ENCODE peak calls at places on chromosomes 2 and 18, in four cellular contexts. One of them, this sample, is unnamed.

GRCh38 chr2:236862961-236863728 is 222.5 kb upstream of the COPS8 start:
- DNase-seq in OCI-LY7: no peak
- DNase-seq in cardiac muscle cell: no peak
- DNase-seq in esophagus squamous epithelium: no peak
- DNase-seq in this sample: peak; percentile 8

GRCh38 chr18:45588831-45589558 is 26.3 kb upstream of the SLC14A2 start:
- DNase-seq in esophagus squamous epithelium: no peak
- DNase-seq in cardiac muscle cell: no peak
- DNase-seq in OCI-LY7: no peak
- DNase-seq in this sample: peak; percentile 41

GRCh38 chr2:54122939-54123338 is 7.5 kb downstream of the ACYP2 start:
- DNase-seq in esophagus squamous epithelium: no peak
- DNase-seq in OCI-LY7: no peak
- DNase-seq in cardiac muscle cell: no peak
- DNase-seq in this sample: peak; percentile 64

GRCh38 chr2:158544998-158545397 is 88.2 kb downstream of the PKP4 start:
- DNase-seq in esophagus squamous epithelium: no peak
- DNase-seq in OCI-LY7: no peak
- DNase-seq in cardiac muscle cell: no peak
- DNase-seq in this sample: no peak

GRCh38 chr2:33142874-33143273 is 196.1 kb downstream of the LTBP1 start:
- DNase-seq in esophagus squamous epithelium: no peak
- DNase-seq in cardiac muscle cell: no peak
- DNase-seq in OCI-LY7: no peak
- DNase-seq in this sample: no peak

GRCh38 chr2:173678186-173678585 is 287.0 kb downstream of the SP3 start:
- DNase-seq in OCI-LY7: no peak
- DNase-seq in esophagus squamous epithelium: no peak
- DNase-seq in cardiac muscle cell: no peak
- DNase-seq in this sample: no peak

GRCh38 chr2:18913512-18913911 is 324.1 kb upstream of the NT5C1B start:
- DNase-seq in OCI-LY7: no peak
- DNase-seq in cardiac muscle cell: no peak
- DNase-seq in esophagus squamous epithelium: no peak
- DNase-seq in this sample: no peak

GRCh38 chr2:82139979-82140611 is 1835.5 kb upstream of the LRRTM1 start:
- DNase-seq in cardiac muscle cell: no peak
- DNase-seq in esophagus squamous epithelium: no peak
- DNase-seq in OCI-LY7: no peak
- DNase-seq in this sample: peak; percentile 34

GRCh38 chr2:175030380-175031271 is 25.4 kb upstream of the CHN1 start:
- DNase-seq in cardiac muscle cell: peak; percentile 65
- DNase-seq in esophagus squamous epithelium: no peak
- DNase-seq in OCI-LY7: peak; percentile 35
- DNase-seq in this sample: peak; percentile 24

GRCh38 chr2:119744335-119744939 is 15.3 kb upstream of the PTPN4 start:
- DNase-seq in esophagus squamous epithelium: no peak
- DNase-seq in OCI-LY7: no peak
- DNase-seq in cardiac muscle cell: no peak
- DNase-seq in this sample: peak; percentile 92

GRCh38 chr2:137237055-137237454 is 471.7 kb downstream of the THSD7B start:
- DNase-seq in OCI-LY7: no peak
- DNase-seq in esophagus squamous epithelium: no peak
- DNase-seq in cardiac muscle cell: no peak
- DNase-seq in this sample: no peak

GRCh38 chr2:233857511-233858118 is 3.3 kb upstream of the HJURP start:
- DNase-seq in cardiac muscle cell: peak; percentile 41
- DNase-seq in esophagus squamous epithelium: no peak
- DNase-seq in OCI-LY7: peak; percentile 37
- DNase-seq in this sample: no peak

GRCh38 chr2:102968375-102968774 is 206.5 kb downstream of the TMEM182 start:
- DNase-seq in cardiac muscle cell: no peak
- DNase-seq in OCI-LY7: no peak
- DNase-seq in esophagus squamous epithelium: no peak
- DNase-seq in this sample: no peak

GRCh38 chr18:28808373-28808772 is 631.4 kb upstream of the CDH2 start:
- DNase-seq in esophagus squamous epithelium: no peak
- DNase-seq in cardiac muscle cell: no peak
- DNase-seq in OCI-LY7: no peak
- DNase-seq in this sample: no peak

GRCh38 chr2:168801456-168801855 is 981 bp upstream of the NOSTRIN start:
- DNase-seq in OCI-LY7: no peak
- DNase-seq in esophagus squamous epithelium: no peak
- DNase-seq in cardiac muscle cell: no peak
- DNase-seq in this sample: no peak

GRCh38 chr2:168801961-168802824 is at the start of gene NOSTRIN:
- DNase-seq in OCI-LY7: no peak
- DNase-seq in cardiac muscle cell: peak; percentile 52
- DNase-seq in esophagus squamous epithelium: no peak
- DNase-seq in this sample: no peak

GRCh38 chr2:168802825-168803726 is 639 bp downstream of the NOSTRIN start:
- DNase-seq in OCI-LY7: no peak
- DNase-seq in esophagus squamous epithelium: no peak
- DNase-seq in cardiac muscle cell: no peak
- DNase-seq in this sample: no peak

GRCh38 chr2:168805615-168806014 is 3.2 kb downstream of the NOSTRIN start:
- DNase-seq in OCI-LY7: no peak
- DNase-seq in esophagus squamous epithelium: no peak
- DNase-seq in cardiac muscle cell: no peak
- DNase-seq in this sample: no peak

GRCh38 chr2:168804214-168804613 is 1.8 kb downstream of the NOSTRIN start:
- DNase-seq in esophagus squamous epithelium: no peak
- DNase-seq in OCI-LY7: no peak
- DNase-seq in cardiac muscle cell: no peak
- DNase-seq in this sample: no peak
- H3K27ac ChIP-seq in esophagus squamous epithelium: no peak overlapping the region
- H3K27ac ChIP-seq in OCI-LY7: no peak overlapping the region
- H3K27ac ChIP-seq in cardiac muscle cell: no peak overlapping the region
- H3K27ac ChIP-seq in this sample: no peak overlapping the region

GRCh38 chr18:3014501-3015202 is 1.7 kb upstream of the LPIN2 start:
- DNase-seq in esophagus squamous epithelium: no peak
- DNase-seq in cardiac muscle cell: no peak
- DNase-seq in OCI-LY7: no peak
- DNase-seq in this sample: no peak
- H3K27ac ChIP-seq in esophagus squamous epithelium: no peak overlapping the region
- H3K27ac ChIP-seq in cardiac muscle cell: peak overlapping the region; percentile 63
- H3K27ac ChIP-seq in OCI-LY7: no peak overlapping the region
- H3K27ac ChIP-seq in this sample: peak overlapping the region; percentile 92

GRCh38 chr18:39737869-39738268 is 2172.3 kb upstream of the CELF4 start:
- DNase-seq in esophagus squamous epithelium: no peak
- DNase-seq in OCI-LY7: no peak
- DNase-seq in cardiac muscle cell: no peak
- DNase-seq in this sample: no peak

GRCh38 chr18:39743463-39743862 is 2177.9 kb upstream of the CELF4 start:
- DNase-seq in esophagus squamous epithelium: no peak
- DNase-seq in OCI-LY7: no peak
- DNase-seq in cardiac muscle cell: no peak
- DNase-seq in this sample: no peak

GRCh38 chr18:39746201-39746600 is 2180.6 kb upstream of the CELF4 start:
- DNase-seq in OCI-LY7: no peak
- DNase-seq in esophagus squamous epithelium: no peak
- DNase-seq in cardiac muscle cell: no peak
- DNase-seq in this sample: no peak

GRCh38 chr18:39742015-39742466 is 2176.4 kb upstream of the CELF4 start:
- DNase-seq in cardiac muscle cell: peak; percentile 24
- DNase-seq in esophagus squamous epithelium: no peak
- DNase-seq in OCI-LY7: no peak
- DNase-seq in this sample: no peak
- H3K27ac ChIP-seq in cardiac muscle cell: no peak overlapping the region
- H3K27ac ChIP-seq in esophagus squamous epithelium: no peak overlapping the region
- H3K27ac ChIP-seq in OCI-LY7: no peak overlapping the region
- H3K27ac ChIP-seq in this sample: no peak overlapping the region

DNA sequence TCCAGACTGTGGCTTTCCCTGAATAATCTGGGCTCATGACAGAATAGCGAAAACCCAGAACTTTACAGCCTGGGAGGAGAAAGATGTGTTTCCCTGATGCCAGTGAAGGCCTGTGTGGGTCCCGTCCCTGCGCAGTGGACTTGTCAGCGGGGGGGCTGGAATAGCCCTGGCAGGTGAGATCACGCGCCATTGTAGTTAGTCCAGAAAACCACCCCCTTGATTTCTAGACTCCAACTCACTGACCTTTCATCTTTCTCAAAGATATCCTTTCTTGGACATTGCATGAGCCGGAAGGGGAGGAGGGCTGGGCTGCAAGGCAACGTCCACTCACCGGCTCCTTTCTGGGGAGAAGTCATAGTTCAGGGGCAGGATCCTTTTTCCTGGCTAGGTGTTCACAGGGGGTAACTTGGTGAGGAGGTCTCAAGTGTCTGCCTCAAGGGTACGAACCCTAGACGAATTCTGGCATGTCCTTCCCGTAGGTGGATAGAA is 22.2 kb upstream of the ASAP2 start:
- DNase-seq in cardiac muscle cell: no peak
- DNase-seq in OCI-LY7: no peak
- DNase-seq in esophagus squamous epithelium: no peak
- DNase-seq in this sample: no peak
- H3K27ac ChIP-seq in cardiac muscle cell: no peak overlapping the region
- H3K27ac ChIP-seq in OCI-LY7: no peak overlapping the region
- H3K27ac ChIP-seq in esophagus squamous epithelium: no peak overlapping the region
- H3K27ac ChIP-seq in this sample: no peak overlapping the region

DNA sequence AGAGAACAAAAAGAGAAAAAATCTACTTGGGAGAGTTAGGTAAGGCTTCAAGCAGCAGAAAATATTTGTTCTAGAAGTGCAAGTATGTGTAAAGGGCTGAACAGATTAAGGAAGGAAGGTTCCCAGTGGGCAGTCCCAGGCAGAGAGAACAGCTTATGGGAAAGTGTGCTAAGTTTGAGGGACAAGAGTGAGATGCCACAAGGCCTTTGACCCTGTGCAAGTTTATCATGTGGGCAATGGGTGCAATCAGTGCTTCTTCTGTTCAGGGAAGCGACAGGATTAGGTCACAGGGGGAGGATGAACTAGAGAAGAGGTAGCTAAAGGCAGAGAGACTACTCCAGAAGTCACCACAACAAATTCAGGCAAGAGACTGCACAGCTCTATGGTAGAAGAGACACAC is 44.4 kb downstream of the LPIN2 start:
- DNase-seq in esophagus squamous epithelium: no peak
- DNase-seq in OCI-LY7: no peak
- DNase-seq in cardiac muscle cell: no peak
- DNase-seq in this sample: no peak
- H3K27ac ChIP-seq in esophagus squamous epithelium: no peak overlapping the region
- H3K27ac ChIP-seq in OCI-LY7: no peak overlapping the region
- H3K27ac ChIP-seq in cardiac muscle cell: no peak overlapping the region
- H3K27ac ChIP-seq in this sample: no peak overlapping the region

GRCh38 chr18:55284614-55285013 is 303.4 kb downstream of the TCF4 start:
- DNase-seq in cardiac muscle cell: no peak
- DNase-seq in esophagus squamous epithelium: no peak
- DNase-seq in OCI-LY7: no peak
- DNase-seq in this sample: no peak
- H3K27ac ChIP-seq in cardiac muscle cell: no peak overlapping the region
- H3K27ac ChIP-seq in esophagus squamous epithelium: no peak overlapping the region
- H3K27ac ChIP-seq in OCI-LY7: no peak overlapping the region
- H3K27ac ChIP-seq in this sample: no peak overlapping the region

GRCh38 chr2:43348904-43349725 is 122.7 kb upstream of the ZFP36L2 start:
- DNase-seq in OCI-LY7: no peak
- DNase-seq in esophagus squamous epithelium: no peak
- DNase-seq in cardiac muscle cell: no peak
- DNase-seq in this sample: no peak
- H3K27ac ChIP-seq in OCI-LY7: no peak overlapping the region
- H3K27ac ChIP-seq in esophagus squamous epithelium: peak overlapping the region; percentile 36
- H3K27ac ChIP-seq in cardiac muscle cell: peak overlapping the region; percentile 55
- H3K27ac ChIP-seq in this sample: no peak overlapping the region

GRCh38 chr2:108637304-108637669 is 82.0 kb upstream of the RANBP2 start:
- DNase-seq in esophagus squamous epithelium: no peak
- DNase-seq in cardiac muscle cell: peak; percentile 89
- DNase-seq in OCI-LY7: no peak
- DNase-seq in this sample: no peak
- H3K27ac ChIP-seq in esophagus squamous epithelium: no peak overlapping the region
- H3K27ac ChIP-seq in cardiac muscle cell: peak overlapping the region; percentile 96
- H3K27ac ChIP-seq in OCI-LY7: no peak overlapping the region
- H3K27ac ChIP-seq in this sample: no peak overlapping the region

This sample was measured in RWPE1.